ENCODE peak calls at places on chromosomes 16 and 17, in nine cellular contexts. F, C, P, U, O, A, Q, S and L are unnamed samples.

GRCh38 chr17:39633570-39634183 is 3.3 kb upstream of the STARD3 start:
- DNase-seq in C (no peak), O (no peak), A (no peak), P (no peak), U (no peak), Q (no peak), S (no peak), F (no peak), L (no peak)

GRCh38 chr17:69960755-69961154 is 114.3 kb upstream of the KCNJ16 start:
- DNase-seq in F (peak; percentile 80), S (no peak), O (no peak), U (no peak), P (peak; percentile 19), Q (no peak), A (no peak), C (no peak), L (no peak)

GRCh38 chr17:12789976-12790805 is 893 bp downstream of the ARHGAP44 start:
- DNase-seq in S (no peak), P (peak; percentile 13), F (no peak), U (no peak), Q (no peak), O (no peak), A (no peak), C (no peak), L (peak; percentile 76)

GRCh38 chr17:12693640-12694039 is 27.9 kb downstream of the MYOCD start:
- DNase-seq in Q (no peak), U (no peak), P (peak; percentile 34), C (no peak), O (no peak), F (no peak), S (no peak), A (peak; percentile 38), L (no peak)

GRCh38 chr17:17080781-17081180 is 38.5 kb downstream of the MPRIP start:
- DNase-seq in O (no peak), Q (no peak), C (peak; percentile 67), F (no peak), S (no peak), A (no peak), P (no peak), U (no peak), L (no peak)

GRCh38 chr17:19513897-19514488 is 19.7 kb upstream of the SLC47A1 start:
- DNase-seq in A (peak; percentile 58), C (peak; percentile 93), O (peak; percentile 54), Q (peak; percentile 57), U (peak; percentile 49), S (peak; percentile 64), P (peak; percentile 84), F (peak; percentile 85), L (peak; percentile 91)

GRCh38 chr17:51997723-51998122 is 160.8 kb downstream of the CA10 start:
- DNase-seq in O (no peak), P (no peak), C (no peak), U (no peak), A (no peak), F (no peak), S (no peak), Q (no peak), L (no peak)

GRCh38 chr17:28396635-28397239 is 9.3 kb downstream of the SLC46A1 start:
- DNase-seq in P (no peak), S (no peak), F (peak; percentile 38), Q (no peak), U (no peak), C (no peak), A (no peak), O (no peak), L (no peak)

GRCh38 chr17:28216528-28216927 is 102.5 kb upstream of the TMEM97 start:
- DNase-seq in S (no peak), P (peak; percentile 83), O (peak; percentile 40), A (peak; percentile 59), Q (no peak), U (no peak), C (peak; percentile 23), F (peak; percentile 24), L (no peak)

GRCh38 chr17:82962163-82962720 is 117.2 kb upstream of the METRNL start:
- DNase-seq in F (no peak), C (no peak), A (peak; percentile 7), O (peak; percentile 22), Q (no peak), P (peak; percentile 53), U (no peak), S (no peak), L (no peak)

GRCh38 chr17:16439867-16440351 is 24.5 kb downstream of the TRPV2 start:
- DNase-seq in F (no peak), S (peak; percentile 40), O (no peak), A (peak; percentile 57), U (no peak), C (no peak), P (no peak), Q (no peak), L (no peak)

GRCh38 chr17:82839617-82840292 is at the start of gene ZNF750:
- DNase-seq in C (no peak), O (no peak), Q (no peak), P (no peak), A (no peak), S (no peak), U (no peak), F (no peak), L (peak; percentile 42)

GRCh38 chr17:80859004-80859941 is 132.4 kb upstream of the CHMP6 start:
- DNase-seq in O (peak; percentile 85), P (peak; percentile 99), S (no peak), F (peak; percentile 87), C (no peak), A (peak; percentile 85), Q (no peak), U (no peak), L (peak; percentile 22)

GRCh38 chr16:66423177-66423576 is 3.9 kb upstream of the BEAN1 start:
- DNase-seq in A (no peak), C (no peak), Q (no peak), U (no peak), F (no peak), O (no peak), S (no peak), P (no peak), L (no peak)

GRCh38 chr17:77061711-77062110 is 79.1 kb upstream of the SEC14L1 start:
- DNase-seq in O (no peak), A (no peak), F (peak; percentile 27), Q (no peak), S (no peak), U (no peak), P (no peak), C (no peak), L (no peak)

GRCh38 chr16:65223335-65223734 is 101.5 kb upstream of the CDH11 start:
- DNase-seq in P (no peak), C (no peak), O (no peak), F (no peak), Q (no peak), S (no peak), A (no peak), U (no peak), L (no peak)

GRCh38 chr17:72719582-72720493 is 372.6 kb downstream of the SLC39A11 start:
- DNase-seq in Q (peak; percentile 71), P (no peak), U (peak; percentile 26), S (peak; percentile 75), A (peak; percentile 65), O (peak; percentile 95), F (no peak), C (no peak), L (no peak)

GRCh38 chr16:48184681-48185080 is 28.9 kb upstream of the ABCC12 start:
- DNase-seq in U (no peak), C (no peak), O (peak; percentile 45), A (no peak), Q (no peak), F (no peak), S (no peak), P (no peak), L (no peak)

GRCh38 chr17:49691086-49691676 is 13.3 kb upstream of the SPOP start:
- DNase-seq in P (peak; percentile 42), U (no peak), F (no peak), O (peak; percentile 80), A (no peak), C (peak; percentile 59), Q (no peak), S (no peak), L (no peak)

GRCh38 chr17:44063704-44064639 is 2.5 kb downstream of the LSM12 start:
- DNase-seq in U (no peak), A (no peak), S (no peak), F (no peak), Q (no peak), P (no peak), O (no peak), C (no peak), L (no peak)

GRCh38 chr16:2194166-2194834 is 2.1 kb downstream of the CASKIN1 start:
- DNase-seq in F (peak; percentile 64), A (peak; percentile 23), S (no peak), O (peak; percentile 57), C (no peak), P (peak; percentile 76), Q (peak; percentile 36), U (no peak), L (peak; percentile 40)

GRCh38 chr17:63685021-63685420 is 14.9 kb downstream of the LIMD2 start:
- DNase-seq in A (no peak), Q (no peak), S (no peak), P (no peak), F (peak; percentile 50), C (no peak), O (no peak), U (no peak), L (no peak)

GRCh38 chr16:14377326-14377725 is 252.7 kb downstream of the PARN start:
- DNase-seq in O (peak; percentile 82), P (peak; percentile 76), C (no peak), A (peak; percentile 10), S (no peak), F (no peak), Q (no peak), U (no peak), L (no peak)

GRCh38 chr17:77999413-78000173 is 41.1 kb downstream of the TNRC6C start:
- DNase-seq in S (no peak), Q (peak; percentile 29), F (no peak), U (no peak), P (peak; percentile 55), A (peak; percentile 26), O (peak; percentile 51), C (no peak), L (peak; percentile 74)

GRCh38 chr16:5374184-5374583 is 276.6 kb upstream of the EEF2KMT start:
- DNase-seq in U (no peak), C (no peak), P (no peak), A (no peak), Q (no peak), S (no peak), O (no peak), F (no peak), L (no peak)

GRCh38 chr16:67419502-67419901 is 3.2 kb upstream of the ZDHHC1 start:
- DNase-seq in C (no peak), P (peak; percentile 32), Q (no peak), F (no peak), S (no peak), O (no peak), U (no peak), A (peak; percentile 53), L (no peak)

GRCh38 chr16:80347900-80348299 is 192.9 kb upstream of the DYNLRB2 start:
- DNase-seq in C (no peak), O (peak; percentile 36), P (no peak), A (no peak), U (no peak), F (no peak), Q (no peak), S (no peak), L (no peak)

GRCh38 chr17:65156185-65156834 is 19.1 kb downstream of the RGS9 start:
- DNase-seq in P (no peak), A (no peak), F (no peak), C (no peak), U (no peak), O (no peak), S (no peak), Q (no peak), L (no peak)

GRCh38 chr17:50468120-50469004 is at the start of gene CHAD:
- DNase-seq in Q (no peak), U (no peak), C (no peak), S (no peak), P (peak; percentile 32), F (no peak), O (no peak), A (peak; percentile 11), L (no peak)

GRCh38 chr16:19822534-19822933 is 62.1 kb downstream of the GPRC5B start:
- DNase-seq in S (no peak), P (no peak), Q (no peak), F (no peak), O (no peak), A (peak; percentile 86), C (no peak), U (no peak), L (no peak)

GRCh38 chr17:76623271-76624146 is 20.0 kb downstream of the ST6GALNAC1 start:
- DNase-seq in S (peak; percentile 72), O (peak; percentile 55), Q (peak; percentile 75), F (peak; percentile 83), A (peak; percentile 63), C (peak; percentile 94), P (peak; percentile 86), U (peak; percentile 63), L (peak; percentile 64)